ENCODE peak calls at places on chromosomes 12 and 14, in four cellular contexts. K is AG10803; U is omental fat pad; X is CD4-positive, alpha-beta T cell. A is an unnamed sample.

GRCh38 chr14:51638071-51638944 is 13.4 kb upstream of the FRMD6 start:
- DNase-seq in K (peak), U (no peak), X (no peak), A (no peak)

GRCh38 chr12:115504241-115504941 is 773.1 kb downstream of the MED13L start:
- DNase-seq in U (no peak), K (no peak), X (no peak), A (no peak)

GRCh38 chr14:101193845-101194355 is 290.4 kb upstream of the RTL1 start:
- DNase-seq in K (no peak), U (no peak), X (no peak), A (no peak)

GRCh38 chr14:24032727-24033418 is 18.9 kb upstream of the CARMIL3 start:
- DNase-seq in X (no peak), U (no peak), K (peak), A (no peak)

GRCh38 chr12:116295327-116296263 is 18.1 kb upstream of the MED13L start:
- DNase-seq in K (peak), X (no peak), U (no peak), A (no peak)

GRCh38 chr14:31926123-31926522 is 151.0 kb upstream of the ARHGAP5 start:
- DNase-seq in X (no peak), K (peak), U (no peak), A (no peak)

GRCh38 chr12:62123721-62124203 is 136.4 kb upstream of the USP15 start:
- DNase-seq in K (peak), X (peak), U (no peak), A (no peak)

GRCh38 chr14:103014466-103015319 is 42.7 kb downstream of the CDC42BPB start:
- DNase-seq in X (no peak), K (peak), U (no peak), A (no peak)

GRCh38 chr14:70713096-70713875 is 71.6 kb downstream of the TTC9 start:
- DNase-seq in K (no peak), X (no peak), U (no peak), A (no peak)

GRCh38 chr12:32893458-32893857 is 3.1 kb downstream of the PKP2 start:
- DNase-seq in X (no peak), U (no peak), K (no peak), A (no peak)

GRCh38 chr12:1884651-1885050 is 33.8 kb downstream of the CACNA2D4 start:
- DNase-seq in X (no peak), K (no peak), U (no peak), A (no peak)

GRCh38 chr12:113329022-113329790 is 5.7 kb downstream of the SLC8B1 start:
- DNase-seq in K (no peak), X (no peak), U (no peak), A (no peak)

GRCh38 chr14:77124345-77125274 is 17.0 kb downstream of the ZDHHC22 start:
- DNase-seq in U (no peak), X (peak), K (no peak), A (peak)

GRCh38 chr12:67884596-67884995 is 104.7 kb upstream of the IFNG-AS1 start:
- DNase-seq in K (no peak), X (no peak), U (no peak), A (no peak)

GRCh38 chr12:113888435-113888834 is 77.7 kb downstream of the RBM19 start:
- DNase-seq in X (no peak), K (no peak), U (no peak), A (no peak)

GRCh38 chr12:6180300-6181051 is 19.7 kb upstream of the CD9 start:
- DNase-seq in X (no peak), K (peak), U (no peak), A (no peak)

GRCh38 chr12:115752913-115753726 is 524.4 kb downstream of the MED13L start:
- DNase-seq in K (peak), U (no peak), X (no peak), A (no peak)

GRCh38 chr12:88889326-88890110 is 309.2 kb upstream of the KITLG start:
- DNase-seq in X (no peak), U (no peak), K (peak), A (no peak)

GRCh38 chr12:17810399-17810798 is 279.6 kb downstream of the RERGL start:
- DNase-seq in K (no peak), U (no peak), X (no peak), A (no peak)

DNA sequence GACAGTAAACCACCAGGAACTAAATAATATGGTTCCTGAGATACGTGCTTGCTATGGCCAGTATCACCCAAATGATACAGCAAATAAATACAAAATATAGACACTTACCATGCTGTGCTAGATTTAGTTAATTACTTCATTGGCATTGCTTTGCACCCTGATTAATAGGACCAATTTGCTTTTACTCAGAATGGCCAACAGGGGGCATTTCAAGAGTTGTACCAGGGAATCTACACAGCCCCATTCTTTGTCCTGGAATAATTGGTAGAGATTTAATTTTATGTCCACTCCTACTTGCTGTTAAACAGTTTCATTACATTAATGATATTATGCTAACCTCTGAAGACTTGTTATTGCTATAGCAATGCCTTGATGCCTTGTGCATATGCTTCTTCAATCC is 280.8 kb downstream of the RERGL start:
- DNase-seq in U (no peak), X (no peak), K (no peak), A (no peak)
- TF ChIP-seq CTCF in U (no peak), X (no peak), K (no peak), A (no peak)

GRCh38 chr14:26194816-26195215 is 403.0 kb downstream of the NOVA1 start:
- DNase-seq in X (no peak), U (no peak), K (no peak), A (no peak)

GRCh38 chr14:26190644-26191043 is 407.2 kb downstream of the NOVA1 start:
- DNase-seq in U (no peak), X (no peak), K (no peak), A (no peak)

GRCh38 chr14:26187996-26188605 is 409.7 kb downstream of the NOVA1 start:
- DNase-seq in X (no peak), K (peak), U (no peak), A (no peak)

GRCh38 chr14:26191666-26192065 is 406.2 kb downstream of the NOVA1 start:
- DNase-seq in K (no peak), U (no peak), X (no peak), A (no peak)

DNA sequence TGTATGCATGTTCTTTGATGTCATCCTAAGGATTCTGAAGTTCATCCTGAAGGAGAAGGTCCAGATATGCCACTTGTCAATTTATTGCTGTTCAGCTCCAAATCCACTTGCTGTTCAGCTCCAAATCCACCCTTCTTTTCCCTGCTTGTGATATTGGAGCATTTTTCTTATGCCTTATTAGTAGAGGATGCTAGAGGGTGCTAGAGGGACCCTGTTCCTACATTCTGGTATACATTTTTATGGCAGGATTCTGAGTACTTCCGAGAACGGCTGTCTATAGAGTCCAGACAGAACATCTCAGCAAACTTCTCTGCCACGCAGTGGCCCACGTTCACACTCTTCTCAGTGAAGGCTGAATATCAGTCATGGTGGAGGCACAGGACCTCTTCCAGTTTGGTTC is 406.7 kb downstream of the NOVA1 start:
- DNase-seq in U (no peak), K (no peak), X (no peak), A (no peak)
- TF ChIP-seq CTCF in U (no peak), K (peak), X (no peak), A (no peak)

GRCh38 chr12:613996-614726 is 49.1 kb downstream of the NINJ2 start:
- DNase-seq in X (peak), U (no peak), K (no peak), A (no peak)
- TF ChIP-seq CTCF in X (peak), U (no peak), K (peak), A (no peak)

GRCh38 chr14:54572316-54572715 is 5.4 kb downstream of the SAMD4A start:
- DNase-seq in K (no peak), X (no peak), U (no peak), A (no peak)
- TF ChIP-seq CTCF in K (peak), X (no peak), U (no peak), A (no peak)